ENCODE peak calls at places on chromosomes 1 and 21, in seven cellular contexts. U, F, L, M, I, E and T are unnamed samples.

GRCh38 chr1:63634471-63634870 is 41.3 kb downstream of the PGM1 start:
- DNase-seq in I (no peak), E (no peak), L (no peak), U (no peak), M (peak), F (no peak), T (no peak)

GRCh38 chr1:38697387-38697786 is 162.2 kb downstream of the RRAGC start:
- DNase-seq in M (no peak), F (no peak), E (no peak), L (no peak), I (no peak), U (no peak), T (no peak)

GRCh38 chr1:53552146-53552940 is 93.1 kb downstream of the DMRTB1 start:
- DNase-seq in M (peak), I (no peak), L (peak), U (no peak), F (no peak), E (no peak), T (no peak)

GRCh38 chr1:237901284-237901870 is 10.7 kb upstream of the ZP4 start:
- DNase-seq in U (peak), E (peak), M (no peak), L (no peak), F (peak), I (peak), T (no peak)

GRCh38 chr1:53594391-53595180 is 135.4 kb downstream of the DMRTB1 start:
- DNase-seq in L (no peak), U (no peak), M (no peak), I (no peak), F (no peak), E (no peak), T (no peak)

GRCh38 chr1:15046487-15047165 is 106.9 kb upstream of the TMEM51 start:
- DNase-seq in E (peak), U (peak), I (peak), M (peak), L (peak), F (peak), T (peak)

GRCh38 chr1:151540982-151541377 is 871 bp downstream of the TUFT1 start:
- DNase-seq in F (peak), I (peak), M (no peak), L (no peak), E (no peak), U (no peak), T (no peak)

GRCh38 chr1:227234998-227235405 is 83.3 kb downstream of the CDC42BPA start:
- DNase-seq in I (peak), L (peak), E (peak), F (peak), M (peak), U (peak), T (no peak)

GRCh38 chr1:77544845-77545244 is 137.6 kb downstream of the ZZZ3 start:
- DNase-seq in E (no peak), F (no peak), I (no peak), U (no peak), M (no peak), L (peak), T (no peak)

GRCh38 chr21:33036430-33037162 is 10.9 kb downstream of the OLIG2 start:
- DNase-seq in I (no peak), L (peak), M (peak), U (no peak), F (no peak), E (peak), T (no peak)

GRCh38 chr1:93967276-93967675 is 58.0 kb upstream of the GCLM start:
- DNase-seq in F (no peak), M (no peak), L (no peak), E (no peak), I (no peak), U (no peak), T (no peak)

GRCh38 chr1:31063636-31064035 is 1.9 kb downstream of the PUM1 start:
- DNase-seq in I (no peak), F (no peak), M (peak), E (no peak), L (peak), U (no peak), T (no peak)

GRCh38 chr1:109213824-109214693 is at the start of gene SARS1:
- DNase-seq in L (peak), U (peak), E (peak), F (peak), I (peak), M (peak), T (peak)

GRCh38 chr1:3871451-3871805 is 14.2 kb downstream of the DFFB start:
- DNase-seq in E (no peak), I (no peak), F (no peak), M (no peak), L (no peak), U (no peak), T (no peak)

GRCh38 chr1:8854270-8854669 is 24.2 kb downstream of the ENO1 start:
- DNase-seq in M (no peak), L (no peak), U (no peak), E (no peak), F (no peak), I (no peak), T (no peak)

GRCh38 chr1:214280386-214281029 is 451 bp upstream of the SMYD2 start:
- DNase-seq in U (peak), E (peak), L (peak), F (peak), I (peak), M (peak), T (no peak)

GRCh38 chr1:21366288-21366687 is 73.6 kb upstream of the NBPF3 start:
- DNase-seq in L (no peak), F (no peak), M (peak), E (peak), I (no peak), U (no peak), T (no peak)

GRCh38 chr1:27044613-27045091 is 32.0 kb upstream of the TENT5B start:
- DNase-seq in L (peak), M (peak), E (peak), F (peak), U (peak), I (peak), T (peak)

GRCh38 chr21:15159382-15160020 is 94.7 kb upstream of the NRIP1 start:
- DNase-seq in F (no peak), M (peak), E (peak), U (no peak), I (no peak), L (peak), T (no peak)

GRCh38 chr1:12228979-12229378 is 851 bp upstream of the VPS13D start:
- DNase-seq in M (no peak), I (no peak), U (no peak), L (no peak), E (no peak), F (no peak), T (no peak)

GRCh38 chr1:107877749-107878148 is 87.2 kb downstream of the VAV3 start:
- DNase-seq in M (no peak), L (no peak), E (no peak), U (no peak), F (no peak), I (no peak), T (no peak)

GRCh38 chr1:107879338-107879737 is 85.6 kb downstream of the VAV3 start:
- DNase-seq in F (no peak), L (no peak), M (no peak), E (peak), U (no peak), I (no peak), T (no peak)

GRCh38 chr1:107883562-107883961 is 81.4 kb downstream of the VAV3 start:
- DNase-seq in I (no peak), M (peak), U (no peak), E (no peak), L (no peak), F (no peak), T (no peak)

GRCh38 chr1:107877092-107877491 is 87.9 kb downstream of the VAV3 start:
- DNase-seq in E (peak), L (peak), U (no peak), F (no peak), I (no peak), M (peak), T (no peak)

GRCh38 chr1:107879927-107880326 is 85.1 kb downstream of the VAV3 start:
- DNase-seq in E (peak), L (no peak), U (no peak), F (no peak), M (no peak), I (no peak), T (no peak)
- TF ChIP-seq CTCF in E (no peak), L (no peak), U (no peak), F (no peak), M (no peak), I (no peak), T (no peak)

GRCh38 chr1:47725732-47726495 is 271.3 kb downstream of the TRABD2B start:
- DNase-seq in F (peak), I (peak), U (peak), E (peak), M (peak), L (peak), T (no peak)

GRCh38 chr1:47724427-47724999 is 272.7 kb downstream of the TRABD2B start:
- DNase-seq in F (no peak), U (no peak), M (no peak), I (no peak), E (peak), L (no peak), T (no peak)

GRCh38 chr1:47726496-47726855 is 270.7 kb downstream of the TRABD2B start:
- DNase-seq in U (no peak), E (no peak), M (no peak), F (no peak), L (no peak), I (no peak), T (no peak)

GRCh38 chr1:47727051-47727708 is 270.0 kb downstream of the TRABD2B start:
- DNase-seq in E (no peak), U (no peak), L (no peak), F (no peak), I (no peak), M (peak), T (no peak)

GRCh38 chr1:47725000-47725731 is 272.0 kb downstream of the TRABD2B start:
- DNase-seq in I (peak), M (peak), L (no peak), U (no peak), E (no peak), F (no peak), T (no peak)
- TF ChIP-seq CTCF in I (no peak), M (peak), L (no peak), U (peak), E (no peak), F (no peak), T (peak)

DNA sequence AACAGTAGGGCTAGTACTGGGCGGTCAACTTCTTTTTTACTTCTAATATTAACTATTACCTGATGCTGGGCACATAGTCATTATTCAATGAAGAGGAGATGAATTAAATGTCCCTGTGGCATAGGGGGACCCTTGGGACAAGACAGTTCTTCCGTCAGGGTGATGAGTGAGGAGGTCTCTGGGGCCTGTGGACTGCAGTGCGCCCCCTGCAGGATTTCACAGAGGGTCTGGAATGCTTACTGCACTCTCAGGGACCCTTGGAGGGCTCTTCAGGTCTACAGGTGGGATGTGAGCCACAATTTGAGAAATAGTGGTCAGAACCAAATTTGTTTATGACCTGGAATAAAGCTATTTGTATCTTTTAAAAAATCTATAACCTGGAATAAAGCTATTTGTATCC is 149.4 kb downstream of the FAM78B start:
- DNase-seq in E (no peak), L (no peak), F (no peak), I (no peak), M (no peak), U (peak), T (no peak)
- TF ChIP-seq CTCF in E (no peak), L (no peak), F (no peak), I (no peak), M (no peak), U (peak), T (peak)

GRCh38 chr1:176206961-176207902 is at the start of gene COP1:
- DNase-seq in F (peak), L (peak), U (peak), I (peak), E (peak), M (peak), T (peak)
- TF ChIP-seq CTCF in F (peak), L (no peak), U (peak), I (no peak), E (no peak), M (peak), T (peak)

GRCh38 chr21:26756491-26757159 is 88.6 kb downstream of the ADAMTS1 start:
- DNase-seq in L (peak), I (no peak), U (no peak), M (peak), F (no peak), E (no peak), T (no peak)
- TF ChIP-seq CTCF in L (no peak), I (no peak), U (no peak), M (no peak), F (no peak), E (no peak), T (no peak)

DNA sequence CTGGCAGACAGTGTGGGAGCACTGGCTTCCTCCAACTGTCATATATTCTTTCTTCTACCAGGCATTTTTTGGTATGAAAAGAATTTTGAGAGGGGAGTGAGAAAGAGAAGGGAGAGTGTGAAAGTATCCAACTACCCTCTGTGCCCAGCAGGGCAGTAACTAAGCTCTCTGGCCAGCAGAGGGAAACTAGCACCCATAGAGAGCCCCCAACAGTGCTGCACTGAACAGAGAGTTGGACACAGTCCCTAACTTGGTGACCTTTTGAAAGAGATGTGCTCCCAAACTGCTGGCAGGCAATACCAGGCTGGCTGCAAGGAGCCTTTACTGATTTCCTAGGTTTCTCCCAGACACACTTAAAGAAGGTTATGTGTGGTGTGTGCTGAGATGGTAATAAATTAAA is 118.8 kb upstream of the PBX1 start:
- DNase-seq in L (peak), I (peak), F (no peak), U (no peak), E (no peak), M (peak), T (no peak)
- TF ChIP-seq CTCF in L (peak), I (peak), F (peak), U (no peak), E (peak), M (peak), T (peak)

GRCh38 chr1:1123581-1124507 is 8.0 kb upstream of the C1orf159 start:
- DNase-seq in E (no peak), I (no peak), U (no peak), M (no peak), F (no peak), L (no peak), T (no peak)
- TF ChIP-seq CTCF in E (no peak), I (no peak), U (no peak), M (no peak), F (no peak), L (no peak), T (no peak)

GRCh38 chr1:178361847-178362246 is 134.9 kb downstream of the CLEC20A start:
- DNase-seq in F (no peak), L (no peak), U (no peak), I (no peak), E (no peak), M (no peak), T (no peak)
- TF ChIP-seq CTCF in F (no peak), L (no peak), U (peak), I (no peak), E (no peak), M (no peak), T (no peak)

GRCh38 chr1:154145986-154146385 is 8.9 kb downstream of the NUP210L start:
- DNase-seq in L (no peak), U (no peak), F (no peak), I (no peak), M (no peak), E (no peak), T (no peak)
- TF ChIP-seq CTCF in L (peak), U (no peak), F (peak), I (no peak), M (peak), E (peak), T (peak)